ENCODE peak calls at places on chromosome 17, in five cellular contexts. Y, Z, V, L and B are unnamed samples.

GRCh38 chr17:67515490-67516088 is 138.5 kb downstream of the PITPNC1 start:
- DNase-seq in L (no peak), Z (no peak), Y (no peak), V (no peak), B (peak; percentile 60)

GRCh38 chr17:67974186-67974585 is 22.1 kb downstream of the C17orf58 start:
- DNase-seq in V (no peak), Z (no peak), Y (no peak), L (no peak), B (no peak)

GRCh38 chr17:72538443-72538842 is 417.6 kb downstream of the SOX9 start:
- DNase-seq in L (no peak), Y (no peak), Z (no peak), V (no peak), B (no peak)

GRCh38 chr17:76716146-76716833 is 5.5 kb upstream of the MXRA7 start:
- DNase-seq in V (peak; percentile 17), Z (no peak), Y (peak; percentile 77), L (peak; percentile 79), B (no peak)

GRCh38 chr17:43917348-43918025 is 10.2 kb upstream of the MPP2 start:
- DNase-seq in Y (no peak), V (no peak), Z (peak; percentile 84), L (peak; percentile 53), B (no peak)

GRCh38 chr17:52537368-52537767 is 378.9 kb upstream of the CA10 start:
- DNase-seq in V (no peak), Y (no peak), L (no peak), Z (no peak), B (no peak)

GRCh38 chr17:9169116-9169515 is 147.8 kb downstream of the NTN1 start:
- DNase-seq in Y (no peak), V (no peak), L (no peak), Z (no peak), B (no peak)

GRCh38 chr17:9817086-9817485 is 4.8 kb downstream of the GSG1L2 start:
- DNase-seq in Y (no peak), L (no peak), Z (peak; percentile 61), V (no peak), B (no peak)

GRCh38 chr17:27882162-27882840 is 10.9 kb downstream of the LYRM9 start:
- DNase-seq in Z (no peak), L (no peak), V (no peak), Y (no peak), B (no peak)

GRCh38 chr17:82172461-82173160 is 40.0 kb downstream of the CCDC57 start:
- DNase-seq in V (no peak), L (no peak), Y (no peak), Z (no peak), B (no peak)

GRCh38 chr17:55722742-55723487 is at the start of gene TMEM100:
- DNase-seq in Z (no peak), V (no peak), L (peak; percentile 15), Y (peak; percentile 87), B (peak; percentile 92)
- H3K4me3 ChIP-seq in Z (peak within 1 kb of the TSS; percentile 14), V (peak within 1 kb of the TSS; percentile 22), L (peak within 1 kb of the TSS; percentile 5), Y (peak within 1 kb of the TSS; percentile 35), B (peak within 1 kb of the TSS; percentile 35)

DNA sequence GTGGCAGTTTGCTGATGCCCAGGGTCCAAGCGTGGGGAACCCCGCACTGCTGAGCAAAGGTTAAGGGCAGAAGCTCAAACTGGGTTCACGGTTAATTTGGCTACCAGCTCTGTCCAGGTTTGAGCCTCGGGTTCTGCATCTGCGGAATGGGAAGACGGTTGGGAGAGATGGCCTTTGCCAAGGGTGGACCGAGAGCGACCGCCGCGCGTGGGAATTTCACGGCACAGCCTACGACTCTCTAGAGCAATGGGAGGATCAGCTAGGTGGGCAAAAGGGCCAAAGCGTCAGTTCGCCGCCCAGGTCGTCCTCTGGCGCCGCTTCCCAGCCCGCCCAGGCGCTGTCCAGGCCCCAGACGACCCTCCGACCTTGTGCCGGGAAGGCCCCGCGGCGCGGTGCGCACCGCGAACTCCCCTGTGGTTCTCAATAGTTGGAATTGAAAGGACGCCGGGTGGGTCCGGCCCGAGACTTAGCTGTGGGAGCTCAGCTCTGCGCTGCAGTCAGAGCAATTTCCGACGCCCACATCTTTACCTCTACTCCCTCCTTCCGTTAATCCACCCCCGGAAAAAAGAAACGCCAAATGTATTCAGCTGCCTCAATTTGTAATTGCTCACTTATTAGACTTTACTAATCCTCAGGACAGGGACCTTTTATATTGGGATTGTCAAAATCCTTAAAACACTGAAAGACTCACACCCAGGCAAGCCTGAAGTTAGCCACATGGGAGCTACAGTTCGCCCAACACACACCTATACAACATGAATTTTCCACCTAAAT is 2.5 kb upstream of the HS3ST3B1 start:
- DNase-seq in V (no peak), L (no peak), Y (no peak), Z (peak; percentile 56), B (peak; percentile 40)
- TF ChIP-seq POLR2A in V (no peak), L (no peak), Y (no peak), Z (no peak), B (no peak)

DNA sequence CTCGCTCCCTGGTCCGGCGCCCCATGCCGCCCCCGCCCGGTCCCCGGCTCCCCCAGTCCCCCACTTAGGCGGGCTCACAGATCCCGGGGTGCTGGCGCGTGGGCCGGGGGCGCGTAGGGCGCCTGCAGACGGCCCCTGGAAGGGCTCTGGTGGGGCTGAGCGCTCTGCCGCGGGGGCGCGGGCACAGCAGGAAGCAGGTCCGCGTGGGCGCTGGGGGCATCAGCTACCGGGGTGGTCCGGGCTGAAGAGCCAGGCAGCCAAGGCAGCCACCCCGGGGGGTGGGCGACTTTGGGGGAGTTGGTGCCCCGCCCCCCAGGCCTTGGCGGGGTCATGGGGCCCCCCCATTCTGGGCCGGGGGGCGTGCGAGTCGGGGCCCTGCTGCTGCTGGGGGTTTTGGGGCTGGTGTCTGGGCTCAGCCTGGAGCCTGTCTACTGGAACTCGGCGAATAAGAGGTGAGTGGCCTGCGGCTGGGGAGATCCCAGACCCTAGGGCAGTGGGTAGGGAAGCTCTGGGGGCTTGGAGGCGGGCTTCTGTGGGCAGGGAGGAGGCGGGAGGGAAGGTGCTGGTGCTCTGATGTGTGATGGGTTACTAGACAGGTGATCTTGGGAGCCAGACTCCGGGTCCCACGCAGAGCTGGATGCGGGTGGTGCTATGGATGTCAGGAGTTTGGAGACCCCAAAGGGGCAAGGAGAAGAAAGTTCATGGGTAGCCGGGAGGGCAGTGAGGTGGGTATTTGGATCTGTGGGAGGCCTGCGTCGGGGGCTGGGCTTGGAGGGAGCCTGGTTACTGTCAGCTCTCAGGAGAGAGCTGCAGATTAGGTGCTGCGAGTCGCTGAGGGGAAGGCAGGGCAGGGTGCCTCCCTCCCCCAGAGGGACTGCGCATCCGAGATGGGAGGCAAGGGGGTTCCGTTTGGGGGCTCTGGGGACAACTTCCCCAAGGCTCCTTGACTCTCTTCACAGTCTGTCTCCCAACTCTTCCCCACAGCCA is 560 bp downstream of the EFNB3 start:
- DNase-seq in Z (no peak), V (no peak), Y (no peak), L (no peak), B (no peak)
- H3K4me3 ChIP-seq in Z (peak overlapping the region; percentile 56), V (no peak overlapping the region), Y (no peak overlapping the region), L (no peak overlapping the region), B (peak overlapping the region; percentile 49)

DNA sequence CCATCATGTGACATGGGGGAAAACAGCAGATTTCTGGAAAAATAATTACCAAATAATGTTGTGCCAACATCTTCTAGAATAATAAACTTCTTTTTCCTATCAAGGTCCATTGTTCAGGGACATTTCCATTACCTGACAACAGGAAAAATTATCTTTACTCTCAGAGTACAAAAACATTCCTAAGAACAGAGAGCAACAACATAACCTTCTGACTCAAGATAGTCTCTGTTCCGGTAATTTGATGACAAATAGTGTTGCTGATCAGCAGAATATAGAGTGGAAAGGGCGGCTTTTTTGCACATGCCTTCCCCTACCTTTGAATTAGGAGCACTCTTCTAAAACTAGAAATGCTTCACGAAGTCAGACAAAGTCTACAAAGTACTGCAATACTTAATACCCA is 20.1 kb downstream of the CYTH1 start:
- DNase-seq in L (no peak), Z (no peak), V (no peak), Y (no peak), B (no peak)
- TF ChIP-seq POLR2A in L (no peak), Z (no peak), V (no peak), Y (no peak), B (no peak)

GRCh38 chr17:80132906-80133625 is 13.9 kb downstream of the EIF4A3 start:
- DNase-seq in Z (no peak), V (no peak), L (no peak), Y (no peak), B (no peak)

GRCh38 chr17:80133626-80133970 is 13.3 kb downstream of the EIF4A3 start:
- DNase-seq in Z (no peak), L (no peak), V (no peak), Y (no peak), B (no peak)

GRCh38 chr17:80129006-80129565 is 17.8 kb downstream of the EIF4A3 start:
- DNase-seq in Y (no peak), L (no peak), V (no peak), Z (no peak), B (no peak)

GRCh38 chr17:80126449-80126715 is 20.5 kb downstream of the EIF4A3 start:
- DNase-seq in Z (no peak), Y (peak; percentile 9), V (no peak), L (no peak), B (no peak)

GRCh38 chr17:80130992-80131391 is 15.9 kb downstream of the EIF4A3 start:
- DNase-seq in L (no peak), Z (no peak), Y (peak; percentile 32), V (no peak), B (no peak)
- H3K4me3 ChIP-seq in L (no peak overlapping the region), Z (no peak overlapping the region), Y (no peak overlapping the region), V (no peak overlapping the region), B (no peak overlapping the region)

GRCh38 chr17:32345953-32346600 is 3.9 kb upstream of the ZNF207 start:
- DNase-seq in V (no peak), L (peak; percentile 22), Y (no peak), Z (no peak), B (no peak)

GRCh38 chr17:32341141-32341856 is 674 bp downstream of the C17orf75 start:
- DNase-seq in V (no peak), Z (no peak), Y (no peak), L (no peak), B (no peak)

GRCh38 chr17:32342603-32343325 is 791 bp upstream of the C17orf75 start:
- DNase-seq in L (no peak), V (no peak), Z (peak; percentile 30), Y (no peak), B (no peak)

DNA sequence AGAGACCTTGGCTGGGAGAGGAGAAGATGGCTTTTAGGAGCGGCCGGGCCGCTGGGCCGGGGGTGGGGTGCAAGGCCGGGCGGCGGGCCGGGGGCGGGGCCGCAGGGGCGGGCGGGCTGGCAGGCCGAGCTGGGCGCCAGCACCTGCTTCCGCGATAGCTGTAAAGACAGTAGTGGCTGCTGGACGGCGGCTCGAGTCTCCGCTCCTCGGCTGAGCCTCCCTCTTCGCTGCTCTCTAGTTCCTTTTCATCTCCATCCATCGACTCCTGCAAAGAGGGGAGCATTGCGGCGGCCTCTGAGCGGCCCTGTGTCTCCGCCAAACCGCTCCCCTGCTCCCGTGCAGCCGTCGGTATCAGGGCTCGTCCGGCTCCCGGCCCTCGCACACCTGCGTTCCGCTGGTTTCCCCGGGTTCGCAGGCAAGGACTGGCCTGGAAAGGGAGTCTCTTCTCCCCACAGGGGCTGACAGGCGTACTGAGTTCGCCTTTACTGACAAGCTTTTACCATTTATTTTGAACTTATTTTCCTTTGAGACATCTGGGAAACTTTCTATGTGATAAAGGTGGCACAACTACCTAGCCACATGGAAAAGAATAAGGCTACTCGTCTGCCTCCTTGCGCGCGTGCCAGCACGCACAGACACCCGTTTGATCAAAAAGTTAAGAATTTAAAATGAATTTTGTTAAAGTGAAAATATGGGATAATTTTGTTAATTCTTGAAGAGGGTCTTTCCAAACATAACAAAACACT is at the start of gene C17orf75:
- DNase-seq in Y (peak; percentile 90), L (peak; percentile 76), Z (peak; percentile 90), V (peak; percentile 33), B (no peak)
- TF ChIP-seq POLR2A in Y (no peak), L (peak; percentile 82), Z (peak; percentile 85), V (no peak), B (no peak)